ENCODE peak calls at places on chromosomes 16 and 17, in ten cellular contexts. O is GM13977; R is EL; P is activated T-cell treated with anti-CD3 and anti-CD28 coated beads, Interleukin-2, amount 50 U/mL, for 1 hour; K is NCI-H510A treated with DMSO at 0.1 percent for 48 hours; X is GM23248; T is head of caudate nucleus; Q is left colon; A is NCI-H1105; S is germinal center. Z is an unnamed sample.
A peak's percentile ranks its signal among the peaks of the same experiment; 100 is the strongest.

GRCh38 chr17:80666867-80667266 is 122.2 kb downstream of the RPTOR start:
- DNase-seq in O (no peak), R (no peak), P (no peak), K (no peak), X (no peak), T (no peak), Q (no peak), A (no peak), S (no peak), Z (no peak)

GRCh38 chr17:28728364-28729200 is at the start of gene NEK8:
- DNase-seq in O (peak; percentile 90), R (peak; percentile 96), P (peak; percentile 99), K (peak; percentile 97), X (peak; percentile 98), T (peak; percentile 93), Q (peak; percentile 99), A (peak; percentile 85), S (peak; percentile 91), Z (peak; percentile 92)

GRCh38 chr17:1001640-1002411 is 4.9 kb downstream of the TIMM22 start:
- DNase-seq in O (no peak), R (peak; percentile 79), P (no peak), K (no peak), X (peak; percentile 87), T (no peak), Q (no peak), A (no peak), S (no peak), Z (peak; percentile 76)

GRCh38 chr17:64155751-64156544 is 26.0 kb upstream of the ERN1 start:
- DNase-seq in O (no peak), R (no peak), P (no peak), K (no peak), X (peak; percentile 8), T (peak; percentile 79), Q (no peak), A (no peak), S (no peak), Z (peak; percentile 51)

GRCh38 chr17:17485420-17485819 is 8.6 kb downstream of the MED9 start:
- DNase-seq in O (no peak), R (no peak), P (no peak), K (no peak), X (no peak), T (no peak), Q (no peak), A (no peak), S (no peak), Z (no peak)

GRCh38 chr17:78446833-78447232 is 68.4 kb downstream of the PGS1 start:
- DNase-seq in O (no peak), R (no peak), P (no peak), K (no peak), X (no peak), T (no peak), Q (no peak), A (no peak), S (no peak), Z (no peak)

GRCh38 chr16:78462261-78463208 is 363.1 kb downstream of the WWOX start:
- DNase-seq in O (no peak), R (no peak), P (no peak), K (peak; percentile 33), X (no peak), T (no peak), Q (peak; percentile 35), A (peak; percentile 24), S (no peak), Z (no peak)

GRCh38 chr16:85014311-85014710 is 3.0 kb upstream of the ZDHHC7 start:
- DNase-seq in O (no peak), R (no peak), P (no peak), K (no peak), X (no peak), T (no peak), Q (no peak), A (no peak), S (no peak), Z (no peak)

GRCh38 chr16:55447231-55447630 is 31.8 kb upstream of the MMP2 start:
- DNase-seq in O (no peak), R (no peak), P (no peak), K (no peak), X (no peak), T (no peak), Q (no peak), A (no peak), S (no peak), Z (no peak)

GRCh38 chr17:40094874-40095273 is 5.5 kb downstream of the NR1D1 start:
- DNase-seq in O (no peak), R (no peak), P (no peak), K (no peak), X (no peak), T (no peak), Q (peak; percentile 33), A (no peak), S (no peak), Z (no peak)

GRCh38 chr17:5841862-5842261 is 228.3 kb upstream of the WSCD1 start:
- DNase-seq in O (no peak), R (no peak), P (no peak), K (no peak), X (no peak), T (no peak), Q (no peak), A (no peak), S (no peak), Z (no peak)

Z was measured in fibroblast of the aortic adventitia.